ENCODE peak calls at places on chromosomes 2 and 18, in seven cellular contexts. S, V, H, C, W, J and L are unnamed samples. For H3K9me3, the result is how much of the 10 kb centered on the place peaks cover.

GRCh38 chr18:3848316-3848715 is 398.3 kb downstream of the TGIF1 start:
- DNase-seq in S (no peak), V (no peak), H (no peak), C (no peak), W (no peak), J (no peak), L (no peak)

GRCh38 chr2:109271920-109272319 is 142.9 kb downstream of the SH3RF3 start:
- DNase-seq in S (no peak), V (no peak), H (no peak), C (no peak), W (peak), J (no peak), L (no peak)

GRCh38 chr2:82636411-82637020 is 1822.6 kb downstream of the SUCLG1 start:
- DNase-seq in S (no peak), V (no peak), H (no peak), C (no peak), W (no peak), J (no peak), L (no peak)

GRCh38 chr18:73739098-73739497 is 408.5 kb downstream of the FBXO15 start:
- DNase-seq in S (no peak), V (no peak), H (no peak), C (no peak), W (no peak), J (no peak), L (no peak)

GRCh38 chr2:176583530-176584101 is 314.4 kb downstream of the MTX2 start:
- DNase-seq in S (no peak), V (no peak), H (peak), C (peak), W (no peak), J (peak), L (no peak)

GRCh38 chr2:218958276-218958675 is 1.2 kb upstream of the CDK5R2 start:
- DNase-seq in S (no peak), V (no peak), H (no peak), C (no peak), W (no peak), J (no peak), L (no peak)

GRCh38 chr2:238286987-238287386 is 1.4 kb downstream of the PER2 start:
- DNase-seq in S (no peak), V (no peak), H (no peak), C (no peak), W (peak), J (no peak), L (no peak)

GRCh38 chr2:102066554-102066953 is 74.8 kb downstream of the IL1R2 start:
- DNase-seq in S (no peak), V (no peak), H (no peak), C (no peak), W (no peak), J (no peak), L (no peak)

GRCh38 chr2:204051476-204051875 is 114.9 kb downstream of the ICOS start:
- DNase-seq in S (no peak), V (peak), H (no peak), C (no peak), W (no peak), J (peak), L (no peak)

GRCh38 chr2:43484323-43484930 is 111.4 kb downstream of the THADA start:
- DNase-seq in S (no peak), V (peak), H (no peak), C (peak), W (no peak), J (peak), L (no peak)

GRCh38 chr2:157331696-157332095 is 6.1 kb upstream of the ERMN start:
- DNase-seq in S (no peak), V (no peak), H (no peak), C (no peak), W (no peak), J (no peak), L (no peak)

GRCh38 chr18:45724591-45724990 is 610 bp downstream of the SLC14A1 start:
- DNase-seq in S (no peak), V (no peak), H (no peak), C (no peak), W (no peak), J (no peak), L (no peak)

DNA sequence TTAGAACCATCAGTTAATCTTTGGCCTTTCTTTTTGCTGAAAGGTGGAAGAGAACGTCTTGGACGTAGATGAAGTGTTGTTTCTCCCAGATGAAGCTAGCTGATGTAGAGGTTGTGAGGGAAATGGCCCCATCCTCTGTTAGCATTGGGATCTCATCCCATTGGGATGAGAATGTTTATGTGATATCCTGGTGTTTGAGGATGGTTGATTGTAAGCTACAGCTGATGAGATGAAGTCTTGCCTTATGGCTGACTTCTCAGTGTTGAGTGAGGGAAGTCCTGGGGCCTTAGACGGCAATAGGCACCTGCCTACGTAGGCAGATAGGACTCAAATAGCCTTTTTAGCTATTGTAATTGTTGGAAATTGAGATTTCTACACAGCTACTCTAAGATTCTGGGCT is 211.3 kb downstream of the MYCN start:
- DNase-seq in S (no peak), V (no peak), H (no peak), C (no peak), W (no peak), J (no peak), L (no peak)
- H3K9me3 ChIP-seq in S (under half), V (under half), H (under half), C (under half), W (under half), J (under half), L (under half)

DNA sequence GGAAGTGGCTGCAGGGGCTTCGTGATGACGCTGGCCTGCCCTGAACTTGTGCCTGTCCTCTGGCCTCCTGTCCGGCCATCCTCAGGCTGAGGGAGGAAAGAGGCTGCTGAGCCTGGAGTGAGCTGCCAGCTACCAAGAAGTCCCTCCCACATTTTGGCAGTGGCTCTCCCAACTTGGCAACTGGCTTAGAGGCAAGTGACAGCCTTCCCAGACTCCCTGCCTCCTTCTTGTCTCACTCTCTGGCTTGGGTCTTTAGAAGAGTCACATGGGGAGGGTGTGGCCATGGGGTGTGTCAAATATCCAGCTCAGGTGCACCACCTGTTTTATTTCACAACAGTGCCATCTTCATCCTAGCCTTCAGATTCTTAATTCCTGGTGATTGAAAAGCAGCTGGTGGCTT is 222.8 kb downstream of the PRKCE start:
- DNase-seq in S (peak), V (no peak), H (peak), C (no peak), W (no peak), J (no peak), L (peak)
- TF ChIP-seq POLR2AphosphoS5 in S (no peak), V (no peak), H (no peak), C (no peak), W (peak), J (no peak), L (no peak)

GRCh38 chr18:68431922-68432198 is 283.0 kb downstream of the TMX3 start:
- DNase-seq in S (no peak), V (no peak), H (no peak), C (no peak), W (no peak), J (no peak), L (no peak)

GRCh38 chr18:68438983-68439382 is 275.9 kb downstream of the TMX3 start:
- DNase-seq in S (no peak), V (no peak), H (no peak), C (no peak), W (no peak), J (no peak), L (no peak)

GRCh38 chr18:68436485-68436884 is 278.4 kb downstream of the TMX3 start:
- DNase-seq in S (no peak), V (no peak), H (no peak), C (no peak), W (no peak), J (peak), L (no peak)

GRCh38 chr18:68438536-68438935 is 276.4 kb downstream of the TMX3 start:
- DNase-seq in S (no peak), V (no peak), H (no peak), C (no peak), W (no peak), J (no peak), L (no peak)

DNA sequence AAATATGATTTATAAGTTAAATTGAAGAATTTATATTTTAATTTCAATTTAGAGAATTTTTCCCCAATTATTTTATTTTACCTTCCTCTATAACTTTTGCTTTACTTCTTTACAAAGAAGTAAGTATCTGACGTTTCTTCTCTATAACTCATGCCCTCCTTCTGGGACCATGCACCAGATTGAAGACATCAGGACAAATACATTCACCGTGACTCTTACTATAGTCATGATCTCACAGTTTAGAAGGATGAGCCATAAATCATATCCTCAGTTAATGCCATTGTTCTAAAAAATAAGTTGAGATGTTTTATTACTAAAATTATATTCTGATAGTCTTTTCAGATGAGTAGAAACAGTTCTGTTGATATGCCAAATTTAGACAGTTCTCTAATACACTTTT is 279.3 kb downstream of the TMX3 start:
- DNase-seq in S (no peak), V (no peak), H (no peak), C (no peak), W (no peak), J (no peak), L (no peak)
- H3K9me3 ChIP-seq in S (under half), V (under half), H (under half), C (under half), W (under half), J (under half), L (under half)

GRCh38 chr2:15299904-15300528 is 261.1 kb downstream of the NBAS start:
- DNase-seq in S (no peak), V (no peak), H (no peak), C (no peak), W (no peak), J (no peak), L (no peak)
- TF ChIP-seq POLR2AphosphoS5 in S (no peak), V (no peak), H (no peak), C (no peak), W (no peak), J (no peak), L (no peak)

DNA sequence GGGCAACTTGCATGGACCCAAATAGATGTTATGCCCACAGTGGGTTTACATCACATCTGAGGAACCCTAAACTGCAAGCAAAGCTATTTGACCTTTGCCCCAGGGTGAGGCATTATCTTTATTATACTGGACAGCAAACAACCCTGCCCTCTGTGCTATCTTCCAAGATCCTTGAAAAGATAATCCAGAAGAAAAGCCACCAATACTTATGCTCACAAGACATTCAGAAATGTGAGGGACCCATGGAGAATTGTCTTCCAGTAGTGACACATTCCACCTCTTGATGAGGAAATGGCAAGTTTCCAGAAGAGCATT is 53.0 kb upstream of the NDUFV2 start:
- DNase-seq in S (no peak), V (no peak), H (no peak), C (no peak), W (no peak), J (no peak), L (no peak)
- H3K9me3 ChIP-seq in S (under half), V (under half), H (under half), C (under half), W (under half), J (under half), L (under half)

GRCh38 chr18:51135361-51135760 is 62.1 kb downstream of the MEX3C start:
- DNase-seq in S (no peak), V (no peak), H (no peak), C (peak), W (no peak), J (no peak), L (no peak)

GRCh38 chr18:51135795-51136194 is 61.7 kb downstream of the MEX3C start:
- DNase-seq in S (no peak), V (peak), H (no peak), C (no peak), W (no peak), J (no peak), L (no peak)

GRCh38 chr18:51137891-51138290 is 59.6 kb downstream of the MEX3C start:
- DNase-seq in S (no peak), V (no peak), H (no peak), C (no peak), W (no peak), J (no peak), L (no peak)

GRCh38 chr18:51137051-51137729 is 60.3 kb downstream of the MEX3C start:
- DNase-seq in S (no peak), V (no peak), H (no peak), C (no peak), W (no peak), J (no peak), L (no peak)

DNA sequence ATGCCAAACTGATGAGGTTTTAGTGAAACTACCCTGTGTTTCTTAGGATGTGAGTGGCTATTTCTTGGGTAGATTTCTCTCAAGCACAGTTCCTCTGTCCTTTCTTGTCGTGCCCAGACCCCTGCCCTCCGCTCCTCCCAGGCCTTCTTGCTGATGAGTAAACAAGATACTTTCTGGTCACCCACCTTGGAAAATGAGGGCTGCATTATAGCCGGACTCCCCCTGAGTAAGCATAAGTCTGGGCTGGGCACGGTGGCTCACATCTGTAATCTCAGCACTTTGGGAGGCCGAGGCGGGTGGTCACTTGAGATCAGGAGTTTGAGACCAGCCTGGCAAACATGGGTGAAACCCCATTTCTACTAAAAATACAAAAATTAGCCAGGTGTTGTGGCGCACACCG is 58.5 kb downstream of the MEX3C start:
- DNase-seq in S (no peak), V (no peak), H (no peak), C (no peak), W (no peak), J (no peak), L (no peak)
- TF ChIP-seq POLR2AphosphoS5 in S (no peak), V (no peak), H (no peak), C (no peak), W (no peak), J (no peak), L (no peak)

GRCh38 chr2:22616031-22616430 is 768.9 kb upstream of the KLHL29 start:
- DNase-seq in S (no peak), V (no peak), H (no peak), C (no peak), W (no peak), J (no peak), L (no peak)
- H3K9me3 ChIP-seq in S (under half), V (under half), H (under half), C (under half), W (under half), J (under half), L (under half)

GRCh38 chr2:121196132-121196848 is 88.7 kb downstream of the TFCP2L1 start:
- DNase-seq in S (peak), V (no peak), H (no peak), C (no peak), W (no peak), J (no peak), L (peak)
- TF ChIP-seq POLR2AphosphoS5 in S (peak), V (no peak), H (no peak), C (no peak), W (no peak), J (no peak), L (peak)